ENCODE peak calls at places on chromosomes 2 and 18, in five cellular contexts. Y, C, U, F and M are unnamed samples.

GRCh38 chr2:179429060-179429471 is 164.4 kb upstream of the SESTD1 start:
- DNase-seq in F (no peak), C (no peak), U (no peak), Y (no peak), M (no peak)

GRCh38 chr2:39736593-39736992 is 42.5 kb downstream of the THUMPD2 start:
- DNase-seq in C (peak; percentile 69), F (no peak), Y (no peak), U (no peak), M (no peak)

GRCh38 chr2:26640781-26641564 is at the start of gene CIB4:
- DNase-seq in Y (no peak), C (peak; percentile 57), F (no peak), U (no peak), M (no peak)

GRCh38 chr2:46335404-46335965 is 38.3 kb downstream of the EPAS1 start:
- DNase-seq in U (no peak), C (peak; percentile 80), F (peak; percentile 22), Y (peak; percentile 80), M (peak; percentile 33)

GRCh38 chr2:47039913-47040562 is 115.1 kb downstream of the STPG4 start:
- DNase-seq in F (no peak), Y (no peak), C (no peak), U (no peak), M (no peak)

GRCh38 chr2:58731488-58731869 is 490.4 kb upstream of the FANCL start:
- DNase-seq in U (no peak), F (no peak), Y (no peak), C (no peak), M (no peak)

GRCh38 chr2:48131503-48132293 is 225.4 kb upstream of the FBXO11 start:
- DNase-seq in C (no peak), U (no peak), Y (no peak), F (no peak), M (no peak)

GRCh38 chr2:70785137-70785911 is 5.1 kb downstream of the FIGLA start:
- DNase-seq in Y (no peak), C (no peak), F (peak; percentile 31), U (no peak), M (peak; percentile 21)

GRCh38 chr18:49988733-49989132 is 175.4 kb upstream of the ACAA2 start:
- DNase-seq in U (no peak), Y (no peak), F (no peak), C (no peak), M (no peak)

GRCh38 chr18:49570836-49571235 is 9.0 kb downstream of the LIPG start:
- DNase-seq in Y (no peak), C (no peak), U (no peak), F (no peak), M (no peak)

GRCh38 chr2:230153390-230153976 is 66.3 kb downstream of the SP110 start:
- DNase-seq in F (no peak), U (no peak), C (no peak), Y (no peak), M (peak; percentile 41)

GRCh38 chr2:5325523-5325922 is 366.7 kb upstream of the SOX11 start:
- DNase-seq in U (no peak), C (no peak), Y (no peak), F (no peak), M (no peak)

GRCh38 chr2:25936889-25937545 is 45.3 kb downstream of the KIF3C start:
- DNase-seq in Y (no peak), F (no peak), U (peak; percentile 26), C (no peak), M (no peak)

GRCh38 chr2:20446917-20447436 is at the start of gene RHOB:
- DNase-seq in C (peak; percentile 99), F (peak; percentile 99), Y (peak; percentile 100), U (peak; percentile 99), M (peak; percentile 95)
- TF ChIP-seq CTCF in C (no peak), F (no peak), Y (no peak), U (no peak), M (no peak)

GRCh38 chr18:9549405-9549804 is 65.0 kb downstream of the PPP4R1 start:
- DNase-seq in C (no peak), F (no peak), U (no peak), Y (no peak), M (no peak)
- TF ChIP-seq CTCF in C (no peak), F (no peak), U (no peak), Y (no peak), M (no peak)

GRCh38 chr18:71784777-71785176 is 759.4 kb downstream of the CBLN2 start:
- DNase-seq in Y (no peak), F (no peak), C (no peak), U (no peak), M (peak; percentile 4)
- TF ChIP-seq CTCF in Y (no peak), F (peak; percentile 55), C (no peak), U (no peak), M (peak; percentile 40)

GRCh38 chr2:203648273-203648672 is 58.2 kb upstream of the CD28 start:
- DNase-seq in U (peak; percentile 72), Y (no peak), C (no peak), F (no peak), M (no peak)

GRCh38 chr2:203649176-203649814 is 57.1 kb upstream of the CD28 start:
- DNase-seq in Y (no peak), U (no peak), F (no peak), C (no peak), M (no peak)

GRCh38 chr2:203646961-203647360 is 59.5 kb upstream of the CD28 start:
- DNase-seq in Y (no peak), F (no peak), U (no peak), C (no peak), M (no peak)

GRCh38 chr2:203647579-203647978 is 58.9 kb upstream of the CD28 start:
- DNase-seq in Y (no peak), C (no peak), F (no peak), U (no peak), M (no peak)

DNA sequence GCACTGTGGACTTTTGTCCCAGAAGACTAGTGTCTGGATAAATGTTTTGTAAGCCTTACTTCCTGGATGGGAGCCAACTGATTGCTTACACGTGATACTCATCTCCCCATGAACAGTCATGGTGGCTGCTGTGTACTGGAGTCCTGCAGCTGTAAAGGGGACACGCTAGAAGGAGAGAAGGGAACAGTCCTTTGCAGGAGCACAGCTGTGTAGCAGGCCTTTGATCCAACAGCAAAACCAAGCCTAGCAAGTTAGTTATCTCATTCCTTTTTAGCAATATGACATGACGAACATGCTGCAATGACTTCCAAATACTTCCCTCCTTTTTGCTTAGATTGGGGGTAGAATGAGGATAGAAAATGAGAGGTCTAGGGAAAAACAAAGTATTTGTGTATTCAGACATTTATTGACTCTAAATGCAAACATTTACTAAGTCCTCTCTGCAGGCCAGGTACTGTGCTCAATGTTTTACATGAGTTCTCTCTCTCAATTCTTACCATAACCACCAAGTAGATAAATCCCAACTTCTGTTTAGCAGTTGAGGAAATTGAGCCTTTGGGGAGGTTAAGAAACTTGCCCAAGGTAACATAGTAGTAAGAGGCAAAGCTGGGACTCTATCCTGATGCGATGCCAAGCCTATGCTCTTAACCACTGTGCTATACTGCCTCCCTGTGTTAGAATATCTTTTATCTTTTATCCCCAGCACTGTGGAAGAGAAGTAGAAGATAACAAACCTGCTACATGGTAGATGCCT is 55.4 kb upstream of the CD28 start:
- DNase-seq in F (no peak), Y (peak; percentile 67), U (peak; percentile 56), C (no peak), M (no peak)
- TF ChIP-seq CTCF in F (peak; percentile 59), Y (peak; percentile 22), U (no peak), C (peak; percentile 56), M (no peak)

GRCh38 chr18:35442701-35443100 is 55.1 kb downstream of the INO80C start:
- DNase-seq in C (no peak), Y (no peak), U (no peak), F (no peak), M (no peak)

GRCh38 chr18:35444636-35445035 is 53.1 kb downstream of the INO80C start:
- DNase-seq in C (no peak), Y (no peak), F (no peak), U (no peak), M (no peak)

GRCh38 chr18:35443847-35444246 is 53.9 kb downstream of the INO80C start:
- DNase-seq in U (no peak), Y (no peak), F (no peak), C (no peak), M (no peak)

GRCh38 chr18:35443434-35443833 is 54.3 kb downstream of the INO80C start:
- DNase-seq in U (no peak), C (no peak), F (no peak), Y (no peak), M (no peak)

GRCh38 chr18:35441857-35442595 is 55.7 kb downstream of the INO80C start:
- DNase-seq in C (no peak), Y (no peak), U (no peak), F (no peak), M (no peak)
- TF ChIP-seq CTCF in C (no peak), Y (no peak), U (no peak), F (no peak), M (no peak)

GRCh38 chr2:3443083-3443482 is 63.6 kb downstream of the TRAPPC12 start:
- DNase-seq in Y (no peak), U (no peak), F (no peak), C (no peak), M (no peak)

GRCh38 chr2:3445891-3446290 is 66.4 kb downstream of the TRAPPC12 start:
- DNase-seq in F (no peak), U (no peak), Y (no peak), C (no peak), M (no peak)

GRCh38 chr2:3442185-3442584 is 62.7 kb downstream of the TRAPPC12 start:
- DNase-seq in C (no peak), U (no peak), Y (no peak), F (no peak), M (no peak)

GRCh38 chr2:3441465-3441864 is 62.0 kb downstream of the TRAPPC12 start:
- DNase-seq in F (no peak), U (no peak), C (no peak), Y (no peak), M (no peak)

DNA sequence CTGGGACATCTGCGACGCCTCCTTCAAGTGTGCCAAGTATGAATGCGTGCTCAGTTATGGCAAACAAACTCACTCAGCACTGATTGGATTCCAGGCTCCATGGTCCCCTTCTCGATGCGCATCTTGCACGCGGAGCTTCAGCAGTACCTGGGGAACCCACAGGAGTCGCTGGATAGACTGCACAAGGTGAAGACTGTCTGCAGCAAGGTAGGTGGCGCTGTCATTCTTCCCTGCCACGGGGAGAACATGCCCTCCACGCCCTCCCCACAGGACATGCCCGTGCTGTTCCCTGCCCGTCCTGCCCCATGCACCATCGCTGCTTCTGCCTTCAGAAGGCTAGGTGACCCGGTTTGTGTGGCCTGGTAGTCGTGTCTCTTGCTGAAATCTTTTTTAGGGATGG is 64.2 kb downstream of the TRAPPC12 start:
- DNase-seq in Y (no peak), U (no peak), F (no peak), C (no peak), M (no peak)
- TF ChIP-seq CTCF in Y (no peak), U (no peak), F (no peak), C (no peak), M (no peak)